ENCODE peak calls at places on chromosomes 7 and 10, in four cellular contexts. T, M, E and B are unnamed samples.

GRCh38 chr10:15122477-15123030 is 25.4 kb downstream of the RPP38 start:
- ATAC-seq in M (no peak), E (no peak), T (no peak), B (no peak)

GRCh38 chr7:134599371-134599770 is 47.3 kb upstream of the BPGM start:
- ATAC-seq in M (no peak), E (no peak), T (no peak), B (no peak)

GRCh38 chr7:28815928-28816373 is 142.2 kb downstream of the TRIL start:
- ATAC-seq in T (no peak), M (no peak), E (no peak), B (no peak)

GRCh38 chr7:105760549-105761447 is 115.6 kb downstream of the ATXN7L1 start:
- ATAC-seq in M (no peak), E (peak), T (no peak), B (no peak)

GRCh38 chr7:14833707-14834106 is 68.8 kb downstream of the DGKB start:
- ATAC-seq in M (no peak), T (no peak), E (no peak), B (no peak)

GRCh38 chr10:63204667-63205391 is 71.7 kb downstream of the NRBF2 start:
- ATAC-seq in E (no peak), T (no peak), M (no peak), B (no peak)

GRCh38 chr10:101939273-101939635 is 95.7 kb upstream of the KCNIP2 start:
- ATAC-seq in M (peak), T (peak), E (peak), B (no peak)

GRCh38 chr10:73781548-73781878 is 335 bp upstream of the CHCHD1 start:
- ATAC-seq in T (peak), M (no peak), E (peak), B (peak)

GRCh38 chr7:135210818-135211178 is 528 bp downstream of the WDR91 start:
- ATAC-seq in E (peak), M (no peak), T (no peak), B (peak)

GRCh38 chr10:34407227-34407626 is 407.9 kb downstream of the PARD3 start:
- ATAC-seq in E (peak), T (peak), M (peak), B (no peak)

GRCh38 chr10:100970076-100970913 is 991 bp downstream of the SEMA4G start:
- ATAC-seq in E (peak), T (peak), M (no peak), B (no peak)

GRCh38 chr7:138889566-138889965 is 91.6 kb upstream of the ATP6V0A4 start:
- ATAC-seq in M (no peak), E (peak), T (no peak), B (no peak)

GRCh38 chr7:106057962-106058901 is 53.9 kb downstream of the SYPL1 start:
- ATAC-seq in M (no peak), T (peak), E (no peak), B (peak)

GRCh38 chr10:29163746-29164145 is 125.1 kb upstream of the LYZL1 start:
- ATAC-seq in M (no peak), T (no peak), E (peak), B (no peak)

GRCh38 chr10:33335800-33336605 is 1.5 kb upstream of the NRP1 start:
- ATAC-seq in T (peak), M (peak), E (peak), B (peak)

GRCh38 chr7:112079122-112079521 is 127.1 kb downstream of the DOCK4 start:
- ATAC-seq in T (no peak), M (no peak), E (no peak), B (no peak)

GRCh38 chr7:92910976-92911375 is 74.6 kb upstream of the CDK6 start:
- ATAC-seq in E (no peak), T (no peak), M (no peak), B (no peak)

DNA sequence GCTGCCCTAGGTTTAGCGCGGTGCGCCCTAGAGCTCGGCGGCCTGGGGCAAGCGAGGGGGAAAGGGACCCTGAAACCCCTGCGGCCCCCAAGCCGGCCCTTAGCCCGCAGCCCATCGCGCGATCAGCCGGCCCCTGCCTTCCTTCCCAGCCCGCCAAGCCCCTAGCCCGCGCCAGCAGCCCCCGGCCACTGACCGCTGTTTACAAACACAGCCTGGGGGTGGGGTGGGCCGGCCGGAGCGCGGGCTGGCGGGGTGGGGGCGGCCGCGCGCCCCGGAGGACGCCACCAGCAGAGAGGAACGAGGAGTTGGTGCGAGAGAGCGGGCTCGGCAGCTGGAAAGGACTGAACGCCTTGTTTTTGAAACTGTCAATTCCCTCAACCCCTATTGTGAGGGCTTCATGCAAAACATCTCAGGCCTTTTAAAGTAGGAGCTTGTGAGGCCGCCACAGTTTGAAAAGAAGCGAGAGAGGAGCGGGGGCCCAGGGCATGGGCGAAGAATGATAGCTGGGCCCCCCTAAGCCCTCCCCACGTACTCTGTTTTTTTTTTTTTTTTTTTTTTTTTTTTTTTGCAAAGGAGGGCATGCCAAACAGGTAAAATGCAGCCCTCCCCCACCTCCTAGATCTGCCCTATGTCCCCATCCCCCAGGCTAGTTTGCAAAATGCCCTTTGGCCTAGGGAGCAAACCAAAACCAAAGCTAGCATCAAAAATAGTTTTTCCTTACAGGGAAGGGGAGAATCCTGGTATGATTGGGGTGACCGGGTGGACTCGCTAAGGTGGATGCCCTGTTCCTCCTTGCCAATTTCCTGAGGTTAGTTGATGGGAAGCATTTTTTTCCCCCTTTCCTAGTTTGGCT is 15.0 kb downstream of the SKIDA1 start:
- ATAC-seq in E (no peak), M (peak), T (peak), B (peak)
- TF ChIP-seq POLR2A in E (no peak), M (no peak), T (no peak), B (no peak)

GRCh38 chr7:100435401-100436304 is 644 bp downstream of the PPP1R35 start:
- ATAC-seq in T (peak), E (peak), M (peak), B (peak)
- TF ChIP-seq POLR2A in T (peak), E (no peak), M (peak), B (no peak)

DNA sequence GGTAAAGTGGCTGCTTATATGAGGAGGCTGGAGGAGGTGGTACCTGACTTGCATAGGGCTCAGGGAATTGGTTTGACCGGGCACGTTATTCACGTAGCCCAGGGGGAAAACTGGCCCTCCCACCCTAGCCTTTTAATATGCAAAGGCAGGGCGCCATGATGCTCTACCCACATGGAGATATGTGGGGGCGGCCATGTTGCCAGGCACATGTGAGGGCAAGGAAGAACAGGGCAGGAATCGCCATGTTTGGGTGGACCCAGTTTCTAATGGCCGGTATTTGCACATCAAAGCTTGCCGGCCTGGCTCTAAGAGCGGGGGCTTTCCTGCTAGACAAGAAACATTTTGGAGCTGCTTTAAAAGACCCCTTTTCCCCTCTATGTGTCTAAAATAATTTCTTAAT is 949.7 kb upstream of the C7orf33 start:
- ATAC-seq in M (no peak), E (no peak), T (no peak), B (no peak)
- TF ChIP-seq POLR2A in M (no peak), E (no peak), T (no peak), B (no peak)

DNA sequence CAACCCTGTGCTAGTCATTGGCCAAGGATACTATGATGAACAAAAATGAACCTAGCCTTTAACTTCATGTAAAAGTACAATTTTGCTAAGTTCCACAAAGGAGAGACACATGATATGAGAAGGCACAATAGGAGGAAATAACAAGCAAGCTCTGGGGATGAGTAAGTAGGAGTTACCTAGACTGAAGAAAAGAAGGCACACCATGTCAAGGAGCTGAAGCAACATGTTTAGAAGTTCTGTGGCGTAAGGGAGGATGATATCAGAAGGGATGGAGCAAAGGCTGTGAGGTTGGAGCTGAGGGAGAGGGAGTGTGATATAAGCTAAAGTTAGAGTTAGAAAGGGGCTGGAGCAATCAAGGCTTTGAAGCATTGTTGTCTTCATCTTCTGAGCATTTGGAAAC is 25.6 kb downstream of the KIFBP start:
- ATAC-seq in T (no peak), M (no peak), E (no peak), B (no peak)
- TF ChIP-seq POLR2A in T (no peak), M (no peak), E (no peak), B (no peak)

GRCh38 chr7:101248276-101248675 is 3.4 kb upstream of the FIS1 start:
- ATAC-seq in E (no peak), M (no peak), T (no peak), B (no peak)

GRCh38 chr7:101255841-101256240 is 11.0 kb upstream of the FIS1 start:
- ATAC-seq in T (no peak), M (no peak), E (no peak), B (no peak)

GRCh38 chr7:101250324-101250723 is 5.4 kb upstream of the FIS1 start:
- ATAC-seq in M (no peak), T (no peak), E (no peak), B (no peak)

DNA sequence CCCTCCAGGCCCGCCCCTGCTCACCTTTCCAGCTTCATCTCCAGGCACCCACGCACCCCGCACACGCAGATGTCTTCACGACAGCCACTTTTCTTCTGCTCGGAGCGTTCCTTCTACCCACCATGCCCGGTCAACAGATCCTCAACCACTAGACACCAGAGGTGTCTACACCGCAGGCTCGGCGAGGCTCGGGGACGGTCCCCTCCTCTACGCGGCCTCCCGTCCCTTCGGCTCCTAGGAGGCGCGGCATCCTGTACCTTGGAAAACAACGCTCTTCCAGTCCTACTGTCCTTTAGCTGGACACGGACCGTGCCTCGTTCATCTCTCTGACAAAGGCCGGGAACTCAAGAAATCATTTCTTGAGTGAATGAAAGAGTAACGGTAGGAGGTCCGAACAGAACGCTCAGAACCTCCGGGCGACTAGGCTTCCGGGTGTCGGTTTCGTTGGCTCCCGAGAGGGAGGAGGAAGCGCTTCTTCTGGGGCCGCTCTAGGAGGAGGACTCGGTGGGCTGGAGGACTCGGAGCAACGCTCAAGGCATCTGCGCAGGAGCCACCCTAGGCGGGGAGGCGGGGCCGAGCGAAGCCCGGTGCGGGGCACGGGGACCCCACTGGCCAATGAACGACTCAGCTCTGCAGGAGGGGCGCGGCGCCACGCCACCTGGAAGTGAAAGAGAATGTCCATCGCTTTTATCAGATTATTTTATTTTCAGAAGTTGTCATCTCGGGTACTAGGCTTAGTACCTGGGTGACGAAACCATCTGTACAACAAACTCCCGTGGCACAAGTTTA is 7.2 kb upstream of the FIS1 start:
- ATAC-seq in T (peak), M (peak), E (peak), B (peak)
- TF ChIP-seq POLR2A in T (peak), M (peak), E (peak), B (no peak)

GRCh38 chr7:42794673-42795072 is 117.2 kb downstream of the C7orf25 start:
- ATAC-seq in M (no peak), E (no peak), T (no peak), B (no peak)
- TF ChIP-seq POLR2A in M (no peak), E (no peak), T (no peak), B (no peak)

DNA sequence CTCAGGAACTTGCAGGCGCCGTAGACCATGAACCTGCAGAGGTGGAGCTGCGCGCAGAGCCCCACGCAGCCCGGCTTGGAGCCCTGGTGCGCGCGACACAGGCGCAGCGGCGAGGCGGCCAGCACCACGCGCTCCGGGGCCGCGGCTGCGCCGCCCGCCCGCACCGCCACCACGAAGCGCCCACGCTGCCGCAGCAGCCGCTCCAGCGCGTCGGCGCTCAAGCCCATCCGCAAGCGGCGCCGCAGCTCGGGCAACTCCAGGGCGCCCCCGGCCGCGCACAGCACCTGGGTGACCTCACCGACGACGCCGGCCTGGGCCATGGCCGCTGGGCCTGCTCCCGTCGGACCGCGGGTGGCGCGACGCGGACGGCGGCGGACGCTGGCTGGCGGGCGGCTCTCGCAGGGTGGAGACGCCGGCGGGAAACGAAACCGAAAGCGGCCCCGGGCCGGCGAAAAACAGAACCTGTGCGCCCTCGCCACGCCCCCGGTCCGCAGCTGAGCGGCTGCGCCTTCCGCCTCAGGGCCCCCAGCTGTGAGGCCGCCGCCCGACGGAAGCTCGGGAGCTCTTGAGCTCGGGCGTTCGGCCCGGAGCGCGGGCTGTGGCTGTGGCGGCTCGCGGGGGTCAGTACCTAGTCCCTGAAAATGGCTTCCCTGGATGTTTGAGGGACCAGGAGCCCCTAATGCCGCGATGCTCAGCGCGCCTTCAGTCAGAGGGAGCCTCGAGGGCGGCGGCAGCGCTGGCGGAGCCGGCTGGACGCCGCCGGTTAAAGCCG is at the start of gene PARP12:
- ATAC-seq in E (peak), M (peak), T (peak), B (peak)
- TF ChIP-seq POLR2A in E (peak), M (peak), T (peak), B (peak)

GRCh38 chr7:90835861-90836260 is 239.7 kb downstream of the CDK14 start:
- ATAC-seq in M (no peak), T (no peak), E (no peak), B (no peak)
- TF ChIP-seq POLR2A in M (no peak), T (no peak), E (no peak), B (no peak)

GRCh38 chr7:6393667-6394056 is 54.1 kb downstream of the DAGLB start:
- ATAC-seq in E (no peak), M (no peak), T (peak), B (no peak)
- TF ChIP-seq POLR2A in E (no peak), M (no peak), T (no peak), B (no peak)